ENCODE peak calls at places on chromosomes 11 and 22, in seven cellular contexts. One of them, this sample, is unnamed.

GRCh38 chr22:48055827-48056226 is 1293.4 kb downstream of the TBC1D22A start:
- DNase-seq in colonic mucosa: no peak
- DNase-seq in brain microvascular endothelial cell: no peak
- DNase-seq in T-cell: no peak
- DNase-seq in AG08396: no peak
- DNase-seq in neural crest cell: no peak
- DNase-seq in NCI-H510A: no peak
- DNase-seq in this sample: no peak

GRCh38 chr11:69926376-69927050 is 107.3 kb upstream of the FGF3 start:
- DNase-seq in colonic mucosa: no peak
- DNase-seq in brain microvascular endothelial cell: no peak
- DNase-seq in T-cell: no peak
- DNase-seq in AG08396: no peak
- DNase-seq in neural crest cell: no peak
- DNase-seq in NCI-H510A: no peak
- DNase-seq in this sample: no peak

GRCh38 chr11:17686185-17686980 is 33.0 kb upstream of the MYOD1 start:
- DNase-seq in colonic mucosa: no peak
- DNase-seq in brain microvascular endothelial cell: no peak
- DNase-seq in T-cell: no peak
- DNase-seq in AG08396: no peak
- DNase-seq in neural crest cell: no peak
- DNase-seq in NCI-H510A: no peak
- DNase-seq in this sample: no peak

GRCh38 chr11:71251761-71252433 is 480 bp downstream of the SHANK2 start:
- DNase-seq in colonic mucosa: peak
- DNase-seq in brain microvascular endothelial cell: no peak
- DNase-seq in T-cell: no peak
- DNase-seq in AG08396: peak
- DNase-seq in neural crest cell: peak
- DNase-seq in NCI-H510A: no peak
- DNase-seq in this sample: no peak

GRCh38 chr22:19880786-19881569 is 26.3 kb upstream of the GNB1L start:
- DNase-seq in colonic mucosa: peak
- DNase-seq in brain microvascular endothelial cell: peak
- DNase-seq in T-cell: no peak
- DNase-seq in AG08396: peak
- DNase-seq in neural crest cell: peak
- DNase-seq in NCI-H510A: no peak
- DNase-seq in this sample: peak

GRCh38 chr22:39504071-39504470 is 2.0 kb downstream of the MIEF1 start:
- DNase-seq in colonic mucosa: no peak
- DNase-seq in brain microvascular endothelial cell: no peak
- DNase-seq in T-cell: no peak
- DNase-seq in AG08396: no peak
- DNase-seq in neural crest cell: no peak
- DNase-seq in NCI-H510A: no peak
- DNase-seq in this sample: no peak

GRCh38 chr22:20080776-20081654 is 974 bp downstream of the DGCR8 start:
- DNase-seq in colonic mucosa: peak
- DNase-seq in brain microvascular endothelial cell: peak
- DNase-seq in T-cell: no peak
- DNase-seq in AG08396: peak
- DNase-seq in neural crest cell: peak
- DNase-seq in NCI-H510A: no peak
- DNase-seq in this sample: peak

GRCh38 chr11:62011881-62012280 is 44.4 kb upstream of the FTH1 start:
- DNase-seq in colonic mucosa: no peak
- DNase-seq in brain microvascular endothelial cell: no peak
- DNase-seq in T-cell: no peak
- DNase-seq in AG08396: no peak
- DNase-seq in neural crest cell: no peak
- DNase-seq in NCI-H510A: no peak
- DNase-seq in this sample: no peak

GRCh38 chr22:31103899-31104694 is 3.3 kb downstream of the SELENOM start:
- DNase-seq in colonic mucosa: no peak
- DNase-seq in brain microvascular endothelial cell: no peak
- DNase-seq in T-cell: no peak
- DNase-seq in AG08396: no peak
- DNase-seq in neural crest cell: no peak
- DNase-seq in NCI-H510A: no peak
- DNase-seq in this sample: no peak

GRCh38 chr11:32435511-32435946 is at the start of gene WT1:
- DNase-seq in colonic mucosa: no peak
- DNase-seq in brain microvascular endothelial cell: no peak
- DNase-seq in T-cell: no peak
- DNase-seq in AG08396: no peak
- DNase-seq in neural crest cell: peak
- DNase-seq in NCI-H510A: no peak
- DNase-seq in this sample: peak

GRCh38 chr11:59556883-59557205 is 45.5 kb downstream of the OR4D9 start:
- DNase-seq in colonic mucosa: no peak
- DNase-seq in brain microvascular endothelial cell: peak
- DNase-seq in T-cell: no peak
- DNase-seq in AG08396: no peak
- DNase-seq in neural crest cell: no peak
- DNase-seq in NCI-H510A: peak
- DNase-seq in this sample: no peak

GRCh38 chr22:27799334-27800249 is 2.0 kb downstream of the MN1 start:
- DNase-seq in colonic mucosa: no peak
- DNase-seq in brain microvascular endothelial cell: no peak
- DNase-seq in T-cell: no peak
- DNase-seq in AG08396: peak
- DNase-seq in neural crest cell: peak
- DNase-seq in NCI-H510A: no peak
- DNase-seq in this sample: peak

GRCh38 chr11:87097582-87097981 is 59.8 kb downstream of the TMEM135 start:
- DNase-seq in colonic mucosa: peak
- DNase-seq in brain microvascular endothelial cell: peak
- DNase-seq in T-cell: peak
- DNase-seq in AG08396: peak
- DNase-seq in neural crest cell: peak
- DNase-seq in NCI-H510A: no peak
- DNase-seq in this sample: no peak

GRCh38 chr22:50684986-50685385 is 12.4 kb downstream of the SHANK3 start:
- DNase-seq in colonic mucosa: no peak
- DNase-seq in brain microvascular endothelial cell: peak
- DNase-seq in T-cell: no peak
- DNase-seq in AG08396: peak
- DNase-seq in neural crest cell: no peak
- DNase-seq in NCI-H510A: no peak
- DNase-seq in this sample: peak

GRCh38 chr22:44628856-44629255 is 73.1 kb upstream of the PRR5 start:
- DNase-seq in colonic mucosa: no peak
- DNase-seq in brain microvascular endothelial cell: no peak
- DNase-seq in T-cell: no peak
- DNase-seq in AG08396: no peak
- DNase-seq in neural crest cell: no peak
- DNase-seq in NCI-H510A: no peak
- DNase-seq in this sample: no peak

GRCh38 chr22:22408731-22409696 is 99.5 kb downstream of the ZNF280B start:
- DNase-seq in colonic mucosa: no peak
- DNase-seq in brain microvascular endothelial cell: peak
- DNase-seq in T-cell: no peak
- DNase-seq in AG08396: peak
- DNase-seq in neural crest cell: peak
- DNase-seq in NCI-H510A: no peak
- DNase-seq in this sample: no peak

GRCh38 chr11:130449996-130450419 is 1.6 kb downstream of the ADAMTS15 start:
- DNase-seq in colonic mucosa: peak
- DNase-seq in brain microvascular endothelial cell: peak
- DNase-seq in T-cell: no peak
- DNase-seq in AG08396: peak
- DNase-seq in neural crest cell: peak
- DNase-seq in NCI-H510A: no peak
- DNase-seq in this sample: peak

GRCh38 chr22:46612904-46613605 is 7.1 kb upstream of the GRAMD4 start:
- DNase-seq in colonic mucosa: peak
- DNase-seq in brain microvascular endothelial cell: no peak
- DNase-seq in T-cell: peak
- DNase-seq in AG08396: no peak
- DNase-seq in neural crest cell: no peak
- DNase-seq in NCI-H510A: no peak
- DNase-seq in this sample: no peak

GRCh38 chr22:19822301-19823117 is 32.2 kb downstream of the GNB1L start:
- DNase-seq in colonic mucosa: no peak
- DNase-seq in brain microvascular endothelial cell: no peak
- DNase-seq in T-cell: no peak
- DNase-seq in AG08396: no peak
- DNase-seq in neural crest cell: no peak
- DNase-seq in NCI-H510A: no peak
- DNase-seq in this sample: no peak

GRCh38 chr11:7672960-7673723 is at the start of gene CYB5R2:
- DNase-seq in colonic mucosa: peak
- DNase-seq in brain microvascular endothelial cell: no peak
- DNase-seq in T-cell: no peak
- DNase-seq in AG08396: peak
- DNase-seq in neural crest cell: peak
- DNase-seq in NCI-H510A: no peak
- DNase-seq in this sample: peak

GRCh38 chr22:29633514-29634312 is 30.3 kb downstream of the NF2 start:
- DNase-seq in colonic mucosa: no peak
- DNase-seq in brain microvascular endothelial cell: no peak
- DNase-seq in T-cell: no peak
- DNase-seq in AG08396: no peak
- DNase-seq in neural crest cell: no peak
- DNase-seq in NCI-H510A: no peak
- DNase-seq in this sample: no peak

GRCh38 chr11:13140873-13141655 is 131.9 kb downstream of the RASSF10 start:
- DNase-seq in colonic mucosa: peak
- DNase-seq in brain microvascular endothelial cell: no peak
- DNase-seq in T-cell: no peak
- DNase-seq in AG08396: no peak
- DNase-seq in neural crest cell: no peak
- DNase-seq in NCI-H510A: no peak
- DNase-seq in this sample: no peak

GRCh38 chr22:48398181-48398905 is 1429.3 kb downstream of the BRD1 start:
- DNase-seq in colonic mucosa: no peak
- DNase-seq in brain microvascular endothelial cell: no peak
- DNase-seq in T-cell: no peak
- DNase-seq in AG08396: no peak
- DNase-seq in neural crest cell: no peak
- DNase-seq in NCI-H510A: no peak
- DNase-seq in this sample: no peak

GRCh38 chr22:40310081-40310770 is 36.1 kb upstream of the ADSL start:
- DNase-seq in colonic mucosa: no peak
- DNase-seq in brain microvascular endothelial cell: peak
- DNase-seq in T-cell: no peak
- DNase-seq in AG08396: peak
- DNase-seq in neural crest cell: no peak
- DNase-seq in NCI-H510A: no peak
- DNase-seq in this sample: no peak

GRCh38 chr11:15006139-15006759 is 34.1 kb upstream of the CALCA start:
- DNase-seq in colonic mucosa: no peak
- DNase-seq in brain microvascular endothelial cell: peak
- DNase-seq in T-cell: no peak
- DNase-seq in AG08396: peak
- DNase-seq in neural crest cell: no peak
- DNase-seq in NCI-H510A: no peak
- DNase-seq in this sample: no peak

GRCh38 chr11:69195819-69196218 is 40.1 kb downstream of the SMIM38 start:
- DNase-seq in colonic mucosa: no peak
- DNase-seq in brain microvascular endothelial cell: no peak
- DNase-seq in T-cell: no peak
- DNase-seq in AG08396: no peak
- DNase-seq in neural crest cell: no peak
- DNase-seq in NCI-H510A: no peak
- DNase-seq in this sample: no peak

GRCh38 chr11:89452780-89453179 is 38.4 kb downstream of the NOX4 start:
- DNase-seq in colonic mucosa: no peak
- DNase-seq in brain microvascular endothelial cell: no peak
- DNase-seq in T-cell: no peak
- DNase-seq in AG08396: no peak
- DNase-seq in neural crest cell: no peak
- DNase-seq in NCI-H510A: no peak
- DNase-seq in this sample: no peak

GRCh38 chr22:28116261-28116673 is 197.2 kb upstream of the PITPNB start:
- DNase-seq in colonic mucosa: no peak
- DNase-seq in brain microvascular endothelial cell: peak
- DNase-seq in T-cell: no peak
- DNase-seq in AG08396: peak
- DNase-seq in neural crest cell: no peak
- DNase-seq in NCI-H510A: no peak
- DNase-seq in this sample: peak

GRCh38 chr11:118276422-118276821 is 12.3 kb upstream of the MPZL2 start:
- DNase-seq in colonic mucosa: no peak
- DNase-seq in brain microvascular endothelial cell: no peak
- DNase-seq in T-cell: no peak
- DNase-seq in AG08396: no peak
- DNase-seq in neural crest cell: no peak
- DNase-seq in NCI-H510A: no peak
- DNase-seq in this sample: no peak

GRCh38 chr11:73087730-73088129 is 54.4 kb downstream of the FCHSD2 start:
- DNase-seq in colonic mucosa: no peak
- DNase-seq in brain microvascular endothelial cell: no peak
- DNase-seq in T-cell: no peak
- DNase-seq in AG08396: no peak
- DNase-seq in neural crest cell: no peak
- DNase-seq in NCI-H510A: no peak
- DNase-seq in this sample: no peak

GRCh38 chr22:44928064-44928463 is 81.7 kb downstream of the PHF21B start:
- DNase-seq in colonic mucosa: no peak
- DNase-seq in brain microvascular endothelial cell: no peak
- DNase-seq in T-cell: no peak
- DNase-seq in AG08396: no peak
- DNase-seq in neural crest cell: no peak
- DNase-seq in NCI-H510A: no peak
- DNase-seq in this sample: no peak

This sample was measured in left cardiac atrium.